ENCODE peak calls at places on chromosomes 3 and 15, in nine cellular contexts. G, B, E, D, T, A, H, J and W are unnamed samples.

GRCh38 chr15:83065431-83065830 is 1.6 kb downstream of the BTBD1 start:
- DNase-seq in T (no peak), J (no peak), D (no peak), E (no peak), B (no peak), A (no peak), H (no peak), G (peak; percentile 25), W (no peak)

GRCh38 chr15:67241132-67241855 is 13.2 kb downstream of the AAGAB start:
- DNase-seq in H (no peak), E (no peak), T (no peak), A (no peak), G (no peak), J (no peak), B (no peak), D (peak; percentile 8), W (no peak)

GRCh38 chr3:29335438-29335837 is 54.6 kb downstream of the RBMS3 start:
- DNase-seq in D (peak; percentile 45), B (peak; percentile 98), J (peak; percentile 87), A (peak; percentile 94), G (peak; percentile 100), T (peak; percentile 90), H (no peak), E (peak; percentile 56), W (peak; percentile 15)

GRCh38 chr3:183555541-183556081 is at the start of gene KLHL6:
- DNase-seq in H (peak; percentile 78), A (no peak), J (peak; percentile 58), G (no peak), B (no peak), E (no peak), T (no peak), D (no peak), W (no peak)

GRCh38 chr3:21752749-21753347 is 1.8 kb upstream of the ZNF385D start:
- DNase-seq in E (peak; percentile 8), H (no peak), D (peak; percentile 80), A (peak; percentile 66), J (peak; percentile 54), G (peak; percentile 91), B (peak; percentile 75), T (no peak), W (peak; percentile 33)

GRCh38 chr15:53160092-53160704 is 370.1 kb upstream of the ONECUT1 start:
- DNase-seq in G (no peak), H (no peak), A (no peak), T (no peak), E (no peak), J (no peak), D (no peak), B (no peak), W (no peak)

GRCh38 chr3:68088216-68088615 is 433.8 kb upstream of the SUCLG2 start:
- DNase-seq in G (no peak), D (no peak), E (peak; percentile 57), J (no peak), B (no peak), T (no peak), H (peak; percentile 32), A (no peak), W (no peak)

GRCh38 chr15:66802087-66803001 is 100.3 kb downstream of the SMAD6 start:
- DNase-seq in G (peak; percentile 65), T (no peak), B (peak; percentile 77), J (no peak), E (no peak), D (no peak), H (no peak), A (peak; percentile 27), W (peak; percentile 47)

GRCh38 chr15:101063891-101064794 is 145.0 kb downstream of the LRRK1 start:
- DNase-seq in B (peak; percentile 27), A (no peak), E (no peak), T (no peak), D (no peak), J (no peak), G (no peak), H (no peak), W (no peak)

GRCh38 chr3:4734454-4734853 is 241.3 kb downstream of the ITPR1 start:
- DNase-seq in B (no peak), E (no peak), J (no peak), D (no peak), H (no peak), A (no peak), G (no peak), T (no peak), W (no peak)

GRCh38 chr15:79872358-79873017 is 24.3 kb downstream of the MTHFS start:
- DNase-seq in H (peak; percentile 10), T (no peak), E (peak; percentile 64), G (peak; percentile 27), A (peak; percentile 89), J (no peak), D (peak; percentile 28), B (peak; percentile 72), W (peak; percentile 69)

GRCh38 chr15:68363353-68363752 is 68.6 kb downstream of the ITGA11 start:
- DNase-seq in E (no peak), G (peak; percentile 14), H (no peak), D (no peak), B (no peak), T (no peak), J (no peak), A (no peak), W (no peak)

GRCh38 chr3:120093119-120093922 is 926 bp downstream of the GSK3B start:
- DNase-seq in T (no peak), E (peak; percentile 16), A (no peak), B (peak; percentile 88), H (peak; percentile 16), G (peak; percentile 63), D (peak; percentile 94), J (peak; percentile 84), W (no peak)

GRCh38 chr3:23662079-23662617 is 143.6 kb upstream of the UBE2E1 start:
- DNase-seq in G (no peak), H (no peak), B (no peak), E (no peak), A (no peak), T (no peak), D (no peak), J (no peak), W (no peak)

GRCh38 chr3:197606468-197606867 is 50.7 kb upstream of the BDH1 start:
- DNase-seq in A (no peak), H (no peak), G (no peak), E (no peak), J (no peak), T (no peak), D (no peak), B (no peak), W (no peak)

GRCh38 chr3:105274958-105275357 is 91.8 kb upstream of the ALCAM start:
- DNase-seq in E (no peak), B (peak; percentile 59), H (no peak), G (peak; percentile 70), T (no peak), A (peak; percentile 77), D (no peak), J (no peak), W (no peak)

GRCh38 chr3:124630994-124631393 is 99.3 kb upstream of the UMPS start:
- DNase-seq in B (no peak), H (no peak), J (no peak), A (no peak), G (no peak), T (no peak), D (no peak), E (no peak), W (no peak)